ENCODE peak calls at places on chromosomes 1 and 21, in eight cellular contexts. Y, C, V, I, O, B, Z and G are unnamed samples.

GRCh38 chr1:205690122-205690756 is 9.9 kb upstream of the SLC45A3 start:
- DNase-seq in C (no peak), O (no peak), I (no peak), V (no peak), Y (no peak), B (no peak), Z (no peak), G (no peak)

GRCh38 chr1:178684542-178685000 is 40.5 kb upstream of the RALGPS2 start:
- DNase-seq in Y (no peak), C (no peak), I (no peak), O (no peak), V (no peak), Z (peak; percentile 52), B (peak; percentile 93), G (no peak)

GRCh38 chr1:150543500-150544143 is 5.6 kb upstream of the ADAMTSL4 start:
- DNase-seq in Z (peak; percentile 74), O (no peak), B (no peak), V (no peak), I (no peak), C (no peak), Y (peak; percentile 84), G (no peak)

GRCh38 chr1:185741551-185741950 is 7.4 kb downstream of the HMCN1 start:
- DNase-seq in B (no peak), O (no peak), C (no peak), V (no peak), Y (no peak), I (no peak), Z (no peak), G (no peak)

GRCh38 chr1:96409689-96410088 is 311.9 kb upstream of the PTBP2 start:
- DNase-seq in Y (no peak), Z (no peak), I (no peak), C (no peak), O (no peak), V (no peak), B (no peak), G (no peak)

GRCh38 chr1:212606734-212607205 is 1.8 kb upstream of the ATF3 start:
- DNase-seq in Z (no peak), B (no peak), O (no peak), Y (peak; percentile 92), C (peak; percentile 90), V (no peak), I (peak; percentile 86), G (peak; percentile 89)

GRCh38 chr1:64969305-64970066 is 3.1 kb upstream of the JAK1 start:
- DNase-seq in V (no peak), B (no peak), Y (no peak), I (no peak), C (no peak), Z (peak; percentile 66), O (no peak), G (no peak)

GRCh38 chr1:93715529-93716126 is 34.0 kb upstream of the BCAR3 start:
- DNase-seq in I (no peak), C (no peak), Y (no peak), Z (no peak), V (no peak), B (no peak), O (no peak), G (no peak)

GRCh38 chr21:14737922-14738321 is 191.8 kb upstream of the SAMSN1 start:
- DNase-seq in I (peak; percentile 54), Y (no peak), Z (peak; percentile 70), B (peak; percentile 62), O (no peak), C (no peak), V (no peak), G (peak; percentile 31)

GRCh38 chr1:84899969-84900368 is 7.0 kb upstream of the LPAR3 start:
- DNase-seq in B (no peak), V (no peak), Z (no peak), C (no peak), O (no peak), I (no peak), Y (no peak), G (no peak)

GRCh38 chr1:150365945-150366344 is 2.0 kb downstream of the RPRD2 start:
- DNase-seq in O (no peak), C (no peak), Y (no peak), Z (no peak), V (no peak), B (peak; percentile 38), I (no peak), G (no peak)

GRCh38 chr1:1360511-1361169 is 2.3 kb upstream of the MXRA8 start:
- DNase-seq in B (no peak), O (no peak), V (no peak), I (no peak), Z (peak; percentile 68), C (peak; percentile 81), Y (peak; percentile 84), G (no peak)

GRCh38 chr1:50271968-50272578 is 151.2 kb downstream of the DMRTA2 start:
- DNase-seq in I (peak; percentile 23), C (no peak), B (peak; percentile 3), O (peak; percentile 70), Y (no peak), Z (peak; percentile 15), V (no peak), G (peak; percentile 29)

GRCh38 chr1:169873582-169874200 is 20.0 kb downstream of the SCYL3 start:
- DNase-seq in Z (no peak), Y (no peak), I (no peak), C (no peak), O (no peak), B (no peak), V (no peak), G (no peak)

GRCh38 chr1:159821171-159821867 is 5.4 kb upstream of the SLAMF8 start:
- DNase-seq in Y (no peak), O (no peak), B (no peak), I (no peak), Z (no peak), C (no peak), V (no peak), G (no peak)

GRCh38 chr1:3909615-3910014 is 9.5 kb upstream of the C1orf174 start:
- DNase-seq in B (no peak), Y (peak; percentile 34), Z (no peak), V (no peak), I (no peak), O (no peak), C (no peak), G (no peak)

GRCh38 chr1:89440911-89441310 is 77.1 kb downstream of the GBP6 start:
- DNase-seq in V (no peak), I (no peak), O (no peak), C (no peak), B (no peak), Z (no peak), Y (no peak), G (no peak)

GRCh38 chr1:183019860-183020259 is 3.4 kb upstream of the LAMC1 start:
- DNase-seq in O (no peak), C (no peak), V (no peak), I (no peak), B (peak; percentile 94), Y (no peak), Z (peak; percentile 59), G (peak; percentile 70)

GRCh38 chr1:80217377-80217986 is 1211.0 kb upstream of the ADGRL4 start:
- DNase-seq in B (peak; percentile 48), Y (no peak), I (no peak), V (no peak), Z (peak; percentile 1), O (no peak), C (no peak), G (no peak)

GRCh38 chr1:241614144-241614543 is 26.0 kb downstream of the CHML start:
- DNase-seq in I (no peak), C (no peak), B (no peak), O (no peak), Y (no peak), V (no peak), Z (no peak), G (no peak)

GRCh38 chr1:2412773-2413494 is 570 bp upstream of the PEX10 start:
- DNase-seq in O (no peak), Z (peak; percentile 68), C (no peak), V (peak; percentile 94), Y (no peak), B (no peak), I (no peak), G (no peak)
- TF ChIP-seq POLR2AphosphoS5 in O (peak; percentile 48), Z (peak; percentile 74), C (no peak), V (peak; percentile 73), Y (no peak), B (peak; percentile 70), I (no peak), G (no peak)

GRCh38 chr1:112322018-112322417 is 74.0 kb upstream of the CTTNBP2NL start:
- DNase-seq in C (no peak), O (no peak), B (peak; percentile 41), V (no peak), Z (no peak), Y (no peak), I (no peak), G (no peak)

GRCh38 chr1:112319371-112320034 is 76.5 kb upstream of the CTTNBP2NL start:
- DNase-seq in I (no peak), O (no peak), Y (no peak), C (no peak), B (no peak), V (no peak), Z (no peak), G (no peak)

GRCh38 chr1:112320035-112320429 is 76.0 kb upstream of the CTTNBP2NL start:
- DNase-seq in O (no peak), I (no peak), Y (no peak), C (no peak), Z (no peak), B (no peak), V (no peak), G (no peak)

GRCh38 chr1:112325504-112325903 is 70.5 kb upstream of the CTTNBP2NL start:
- DNase-seq in C (no peak), Z (no peak), V (no peak), B (no peak), I (no peak), O (no peak), Y (no peak), G (no peak)

GRCh38 chr1:112322983-112323678 is 72.9 kb upstream of the CTTNBP2NL start:
- DNase-seq in V (no peak), B (no peak), I (no peak), Z (no peak), Y (no peak), O (no peak), C (no peak), G (no peak)
- H3K4me1 ChIP-seq in V (peaks cover 35% of the 10 kb centered on the region), B (peaks cover 8% of the 10 kb centered on the region), I (no peaks in the 10 kb centered on the region), Z (no peaks in the 10 kb centered on the region), Y (peaks cover 19% of the 10 kb centered on the region), O (peaks cover 2% of the 10 kb centered on the region), C (no peaks in the 10 kb centered on the region), G (peaks cover 18% of the 10 kb centered on the region)

DNA sequence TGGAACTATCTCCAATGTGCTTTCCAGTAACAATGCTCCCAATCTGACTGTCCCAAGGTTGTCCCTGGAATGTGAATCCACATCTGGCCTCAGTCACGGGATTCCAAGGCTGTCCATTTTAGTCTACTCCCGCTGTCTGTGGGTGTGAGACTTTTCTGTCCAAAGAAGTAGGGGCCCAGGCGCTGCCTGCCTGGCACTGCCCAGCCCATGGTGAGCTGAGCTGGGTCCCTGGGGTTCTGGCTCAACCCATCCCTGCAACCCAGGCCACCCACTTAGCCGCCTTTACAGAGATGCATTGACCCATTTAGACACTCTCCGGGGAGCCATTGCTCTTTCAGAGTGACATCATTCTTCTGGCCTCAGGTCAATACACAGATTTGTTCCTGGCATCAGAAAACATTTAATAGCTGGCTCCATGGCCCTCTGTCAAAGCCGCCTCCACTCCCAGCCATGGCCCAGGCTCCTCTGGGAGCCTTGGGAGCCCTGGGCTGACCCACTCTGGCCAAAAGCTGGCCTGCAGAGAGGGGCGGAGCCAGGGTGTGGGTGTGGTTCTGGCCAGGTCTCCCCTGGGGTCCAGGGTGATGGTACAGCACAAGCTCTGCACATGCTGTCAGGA is 47.2 kb upstream of the PAX7 start:
- DNase-seq in B (no peak), V (no peak), O (no peak), Y (no peak), I (no peak), Z (no peak), C (no peak), G (no peak)
- TF ChIP-seq POLR2AphosphoS5 in B (no peak), V (no peak), O (no peak), Y (no peak), I (no peak), Z (no peak), C (no peak), G (no peak)

GRCh38 chr1:118984086-118984989 is 3.8 kb downstream of the TBX15 start:
- DNase-seq in Y (peak; percentile 79), V (no peak), B (peak; percentile 24), O (peak; percentile 80), I (no peak), Z (no peak), C (no peak), G (no peak)
- H3K4me1 ChIP-seq in Y (peaks cover 58% of the 10 kb centered on the region), V (peaks cover 66% of the 10 kb centered on the region), B (peaks cover 3% of the 10 kb centered on the region), O (peaks cover 29% of the 10 kb centered on the region), I (peaks cover 33% of the 10 kb centered on the region), Z (no peaks in the 10 kb centered on the region), C (no peaks in the 10 kb centered on the region), G (peaks cover 63% of the 10 kb centered on the region)